ENCODE peak calls at places on chromosome 10, in four cellular contexts. One of them, this sample, is unnamed.
A peak's percentile ranks its signal among the peaks of the same experiment; 100 is the strongest.

GRCh38 chr10:73863039-73863817 is 11.1 kb downstream of the CAMK2G start:
- DNase-seq in NT2/D1: no peak
- DNase-seq in activated CD4-positive, alpha-beta T cell treated with anti-CD3 and anti-CD28 coated beads, Interleukin-2, amount 50 U/mL, for 1 hour: no peak
- DNase-seq in iPS-NIHi11: no peak
- DNase-seq in this sample: peak; percentile 33

GRCh38 chr10:329361-330099 is 194.3 kb downstream of the ZMYND11 start:
- DNase-seq in iPS-NIHi11: peak; percentile 63
- DNase-seq in NT2/D1: no peak
- DNase-seq in activated CD4-positive, alpha-beta T cell treated with anti-CD3 and anti-CD28 coated beads, Interleukin-2, amount 50 U/mL, for 1 hour: peak; percentile 12
- DNase-seq in this sample: peak; percentile 43

GRCh38 chr10:48605264-48605615 is 367 bp upstream of the ARHGAP22 start:
- DNase-seq in iPS-NIHi11: no peak
- DNase-seq in activated CD4-positive, alpha-beta T cell treated with anti-CD3 and anti-CD28 coated beads, Interleukin-2, amount 50 U/mL, for 1 hour: no peak
- DNase-seq in NT2/D1: no peak
- DNase-seq in this sample: no peak

GRCh38 chr10:7192831-7193348 is 217.9 kb downstream of the SFMBT2 start:
- DNase-seq in iPS-NIHi11: no peak
- DNase-seq in NT2/D1: no peak
- DNase-seq in activated CD4-positive, alpha-beta T cell treated with anti-CD3 and anti-CD28 coated beads, Interleukin-2, amount 50 U/mL, for 1 hour: peak; percentile 58
- DNase-seq in this sample: no peak

GRCh38 chr10:67043041-67043440 is 117.2 kb downstream of the LRRTM3 start:
- DNase-seq in activated CD4-positive, alpha-beta T cell treated with anti-CD3 and anti-CD28 coated beads, Interleukin-2, amount 50 U/mL, for 1 hour: no peak
- DNase-seq in NT2/D1: no peak
- DNase-seq in iPS-NIHi11: no peak
- DNase-seq in this sample: no peak

GRCh38 chr10:34727595-34728033 is 87.5 kb downstream of the PARD3 start:
- DNase-seq in iPS-NIHi11: no peak
- DNase-seq in activated CD4-positive, alpha-beta T cell treated with anti-CD3 and anti-CD28 coated beads, Interleukin-2, amount 50 U/mL, for 1 hour: no peak
- DNase-seq in NT2/D1: no peak
- DNase-seq in this sample: no peak

GRCh38 chr10:36393800-36394199 is 731.6 kb upstream of the ANKRD30A start:
- DNase-seq in iPS-NIHi11: no peak
- DNase-seq in activated CD4-positive, alpha-beta T cell treated with anti-CD3 and anti-CD28 coated beads, Interleukin-2, amount 50 U/mL, for 1 hour: no peak
- DNase-seq in NT2/D1: no peak
- DNase-seq in this sample: no peak

GRCh38 chr10:53379951-53380350 is 607.4 kb upstream of the MBL2 start:
- DNase-seq in activated CD4-positive, alpha-beta T cell treated with anti-CD3 and anti-CD28 coated beads, Interleukin-2, amount 50 U/mL, for 1 hour: no peak
- DNase-seq in NT2/D1: no peak
- DNase-seq in iPS-NIHi11: no peak
- DNase-seq in this sample: no peak

GRCh38 chr10:123309740-123310139 is 155.5 kb downstream of the BUB3 start:
- DNase-seq in NT2/D1: no peak
- DNase-seq in iPS-NIHi11: no peak
- DNase-seq in activated CD4-positive, alpha-beta T cell treated with anti-CD3 and anti-CD28 coated beads, Interleukin-2, amount 50 U/mL, for 1 hour: no peak
- DNase-seq in this sample: no peak

GRCh38 chr10:70903262-70903921 is 15.0 kb upstream of the PCBD1 start:
- DNase-seq in activated CD4-positive, alpha-beta T cell treated with anti-CD3 and anti-CD28 coated beads, Interleukin-2, amount 50 U/mL, for 1 hour: peak; percentile 16
- DNase-seq in iPS-NIHi11: peak; percentile 87
- DNase-seq in NT2/D1: no peak
- DNase-seq in this sample: peak; percentile 61

GRCh38 chr10:96833220-96834001 is 1.3 kb downstream of the LCOR start:
- DNase-seq in activated CD4-positive, alpha-beta T cell treated with anti-CD3 and anti-CD28 coated beads, Interleukin-2, amount 50 U/mL, for 1 hour: no peak
- DNase-seq in iPS-NIHi11: peak; percentile 15
- DNase-seq in NT2/D1: peak; percentile 43
- DNase-seq in this sample: peak; percentile 90

GRCh38 chr10:49367600-49367999 is 28.3 kb downstream of the DRGX start:
- DNase-seq in activated CD4-positive, alpha-beta T cell treated with anti-CD3 and anti-CD28 coated beads, Interleukin-2, amount 50 U/mL, for 1 hour: no peak
- DNase-seq in iPS-NIHi11: peak; percentile 71
- DNase-seq in NT2/D1: no peak
- DNase-seq in this sample: no peak

GRCh38 chr10:89262331-89263020 is 10.9 kb upstream of the LIPA start:
- DNase-seq in activated CD4-positive, alpha-beta T cell treated with anti-CD3 and anti-CD28 coated beads, Interleukin-2, amount 50 U/mL, for 1 hour: no peak
- DNase-seq in iPS-NIHi11: no peak
- DNase-seq in NT2/D1: no peak
- DNase-seq in this sample: no peak

GRCh38 chr10:18140149-18140956 is at the start of gene CACNB2:
- DNase-seq in iPS-NIHi11: peak; percentile 60
- DNase-seq in activated CD4-positive, alpha-beta T cell treated with anti-CD3 and anti-CD28 coated beads, Interleukin-2, amount 50 U/mL, for 1 hour: no peak
- DNase-seq in NT2/D1: no peak
- DNase-seq in this sample: peak; percentile 84

GRCh38 chr10:116961305-116962251 is 43.4 kb downstream of the SHTN1 start:
- DNase-seq in NT2/D1: no peak
- DNase-seq in activated CD4-positive, alpha-beta T cell treated with anti-CD3 and anti-CD28 coated beads, Interleukin-2, amount 50 U/mL, for 1 hour: no peak
- DNase-seq in iPS-NIHi11: no peak
- DNase-seq in this sample: no peak

GRCh38 chr10:127989481-127989964 is 82.6 kb downstream of the PTPRE start:
- DNase-seq in NT2/D1: no peak
- DNase-seq in activated CD4-positive, alpha-beta T cell treated with anti-CD3 and anti-CD28 coated beads, Interleukin-2, amount 50 U/mL, for 1 hour: no peak
- DNase-seq in iPS-NIHi11: no peak
- DNase-seq in this sample: no peak

GRCh38 chr10:124450783-124451057 is 885 bp upstream of the NKX1-2 start:
- DNase-seq in activated CD4-positive, alpha-beta T cell treated with anti-CD3 and anti-CD28 coated beads, Interleukin-2, amount 50 U/mL, for 1 hour: no peak
- DNase-seq in iPS-NIHi11: no peak
- DNase-seq in NT2/D1: no peak
- DNase-seq in this sample: peak; percentile 29

GRCh38 chr10:18238875-18239485 is 98.8 kb downstream of the CACNB2 start:
- DNase-seq in activated CD4-positive, alpha-beta T cell treated with anti-CD3 and anti-CD28 coated beads, Interleukin-2, amount 50 U/mL, for 1 hour: no peak
- DNase-seq in NT2/D1: peak; percentile 18
- DNase-seq in iPS-NIHi11: peak; percentile 53
- DNase-seq in this sample: peak; percentile 65

GRCh38 chr10:71080381-71081228 is 131.8 kb upstream of the UNC5B start:
- DNase-seq in iPS-NIHi11: no peak
- DNase-seq in NT2/D1: no peak
- DNase-seq in activated CD4-positive, alpha-beta T cell treated with anti-CD3 and anti-CD28 coated beads, Interleukin-2, amount 50 U/mL, for 1 hour: no peak
- DNase-seq in this sample: peak; percentile 1

GRCh38 chr10:74394416-74394969 is 243.5 kb downstream of the ADK start:
- DNase-seq in iPS-NIHi11: no peak
- DNase-seq in NT2/D1: no peak
- DNase-seq in activated CD4-positive, alpha-beta T cell treated with anti-CD3 and anti-CD28 coated beads, Interleukin-2, amount 50 U/mL, for 1 hour: no peak
- DNase-seq in this sample: no peak

GRCh38 chr10:128898916-128899195 is 568.2 kb upstream of the MGMT start:
- DNase-seq in activated CD4-positive, alpha-beta T cell treated with anti-CD3 and anti-CD28 coated beads, Interleukin-2, amount 50 U/mL, for 1 hour: no peak
- DNase-seq in iPS-NIHi11: no peak
- DNase-seq in NT2/D1: no peak
- DNase-seq in this sample: no peak

GRCh38 chr10:127600479-127600878 is 51.4 kb downstream of the NPS start:
- DNase-seq in NT2/D1: no peak
- DNase-seq in iPS-NIHi11: peak; percentile 72
- DNase-seq in activated CD4-positive, alpha-beta T cell treated with anti-CD3 and anti-CD28 coated beads, Interleukin-2, amount 50 U/mL, for 1 hour: no peak
- DNase-seq in this sample: peak; percentile 78

GRCh38 chr10:3893904-3894563 is 109.0 kb upstream of the KLF6 start:
- DNase-seq in activated CD4-positive, alpha-beta T cell treated with anti-CD3 and anti-CD28 coated beads, Interleukin-2, amount 50 U/mL, for 1 hour: no peak
- DNase-seq in iPS-NIHi11: no peak
- DNase-seq in NT2/D1: no peak
- DNase-seq in this sample: no peak

GRCh38 chr10:96470108-96470743 is 43.5 kb downstream of the TLL2 start:
- DNase-seq in activated CD4-positive, alpha-beta T cell treated with anti-CD3 and anti-CD28 coated beads, Interleukin-2, amount 50 U/mL, for 1 hour: peak; percentile 5
- DNase-seq in iPS-NIHi11: peak; percentile 91
- DNase-seq in NT2/D1: no peak
- DNase-seq in this sample: peak; percentile 71

GRCh38 chr10:26438534-26439269 is 561 bp downstream of the APBB1IP start:
- DNase-seq in NT2/D1: no peak
- DNase-seq in iPS-NIHi11: peak; percentile 45
- DNase-seq in activated CD4-positive, alpha-beta T cell treated with anti-CD3 and anti-CD28 coated beads, Interleukin-2, amount 50 U/mL, for 1 hour: peak; percentile 71
- DNase-seq in this sample: peak; percentile 35

GRCh38 chr10:7202804-7203203 is 208.0 kb downstream of the SFMBT2 start:
- DNase-seq in activated CD4-positive, alpha-beta T cell treated with anti-CD3 and anti-CD28 coated beads, Interleukin-2, amount 50 U/mL, for 1 hour: no peak
- DNase-seq in iPS-NIHi11: no peak
- DNase-seq in NT2/D1: no peak
- DNase-seq in this sample: no peak

GRCh38 chr10:60042959-60043358 is 136.6 kb upstream of the CCDC6 start:
- DNase-seq in NT2/D1: no peak
- DNase-seq in iPS-NIHi11: no peak
- DNase-seq in activated CD4-positive, alpha-beta T cell treated with anti-CD3 and anti-CD28 coated beads, Interleukin-2, amount 50 U/mL, for 1 hour: no peak
- DNase-seq in this sample: no peak

GRCh38 chr10:71081912-71082311 is 130.5 kb upstream of the UNC5B start:
- DNase-seq in activated CD4-positive, alpha-beta T cell treated with anti-CD3 and anti-CD28 coated beads, Interleukin-2, amount 50 U/mL, for 1 hour: no peak
- DNase-seq in iPS-NIHi11: no peak
- DNase-seq in NT2/D1: no peak
- DNase-seq in this sample: no peak

GRCh38 chr10:23001901-23002516 is 74.2 kb downstream of the ARMC3 start:
- DNase-seq in activated CD4-positive, alpha-beta T cell treated with anti-CD3 and anti-CD28 coated beads, Interleukin-2, amount 50 U/mL, for 1 hour: no peak
- DNase-seq in iPS-NIHi11: peak; percentile 45
- DNase-seq in NT2/D1: no peak
- DNase-seq in this sample: peak; percentile 51

This sample was measured in neural progenitor cell.